ENCODE peak calls at places on chromosomes 1 and 21, in eight cellular contexts. H is A549, I is spleen, X is sigmoid colon, S is AG04450, F is pancreas, T is stomach, G is fibroblast of lung. R is an unnamed sample.

GRCh38 chr1:173341307-173341706 is 134.2 kb upstream of the TNFSF4 start:
- DNase-seq in H (no peak), I (no peak), X (no peak), S (no peak), F (no peak), T (no peak), G (peak; percentile 95), R (no peak)

GRCh38 chr1:200306954-200307754 is 102.7 kb downstream of the ZNF281 start:
- DNase-seq in H (peak; percentile 76), I (no peak), X (no peak), S (no peak), F (no peak), T (no peak), G (no peak), R (peak; percentile 44)

GRCh38 chr1:154403300-154403943 is 1.7 kb upstream of the IL6R start:
- DNase-seq in H (no peak), I (no peak), X (peak; percentile 59), S (no peak), F (no peak), T (no peak), G (no peak), R (no peak)

GRCh38 chr1:32303997-32304622 is 12.2 kb downstream of the HDAC1 start:
- DNase-seq in H (no peak), I (no peak), X (no peak), S (no peak), F (no peak), T (no peak), G (peak; percentile 58), R (no peak)

GRCh38 chr1:54240741-54241335 is 40.9 kb downstream of the MRPL37 start:
- DNase-seq in H (no peak), I (no peak), X (no peak), S (no peak), F (no peak), T (no peak), G (no peak), R (no peak)

GRCh38 chr21:14773777-14774345 is 227.7 kb upstream of the SAMSN1 start:
- DNase-seq in H (no peak), I (peak; percentile 63), X (peak; percentile 65), S (no peak), F (peak; percentile 24), T (peak; percentile 66), G (no peak), R (peak; percentile 59)

GRCh38 chr21:44899768-44900558 is 20.7 kb downstream of the ITGB2 start:
- DNase-seq in H (no peak), I (no peak), X (no peak), S (no peak), F (no peak), T (no peak), G (no peak), R (no peak)

GRCh38 chr1:76835203-76835602 is 32.1 kb upstream of the ST6GALNAC5 start:
- DNase-seq in H (no peak), I (no peak), X (no peak), S (no peak), F (no peak), T (no peak), G (peak; percentile 80), R (no peak)

GRCh38 chr1:31795801-31796621 is 19.8 kb downstream of the SPOCD1 start:
- DNase-seq in H (no peak), I (peak; percentile 62), X (peak; percentile 61), S (peak; percentile 49), F (no peak), T (peak; percentile 27), G (peak; percentile 86), R (peak; percentile 92)

GRCh38 chr1:64851664-64852063 is 106.8 kb downstream of the RAVER2 start:
- DNase-seq in H (no peak), I (no peak), X (no peak), S (no peak), F (no peak), T (no peak), G (no peak), R (no peak)

GRCh38 chr1:30597711-30598110 is 125.7 kb downstream of the MATN1 start:
- DNase-seq in H (no peak), I (no peak), X (no peak), S (no peak), F (no peak), T (no peak), G (no peak), R (no peak)

GRCh38 chr1:94033849-94034248 is 87.1 kb downstream of the ABCA4 start:
- DNase-seq in H (no peak), I (no peak), X (no peak), S (no peak), F (no peak), T (no peak), G (no peak), R (no peak)

GRCh38 chr1:147129116-147129873 is 43.0 kb downstream of the PRKAB2 start:
- DNase-seq in H (no peak), I (no peak), X (no peak), S (no peak), F (no peak), T (no peak), G (no peak), R (no peak)

GRCh38 chr1:168752171-168752570 is 23.2 kb upstream of the DPT start:
- DNase-seq in H (peak; percentile 49), I (no peak), X (no peak), S (no peak), F (no peak), T (no peak), G (peak; percentile 50), R (peak; percentile 36)

GRCh38 chr1:23619299-23620188 is 60.2 kb upstream of the ID3 start:
- DNase-seq in H (no peak), I (peak; percentile 93), X (no peak), S (no peak), F (peak; percentile 67), T (peak; percentile 65), G (peak; percentile 24), R (no peak)

GRCh38 chr1:94727846-94728715 is 92.1 kb upstream of the SLC44A3 start:
- DNase-seq in H (peak; percentile 27), I (no peak), X (no peak), S (peak; percentile 93), F (no peak), T (no peak), G (peak; percentile 97), R (peak; percentile 57)

GRCh38 chr1:147840909-147841308 is 61.7 kb upstream of the GJA8 start:
- DNase-seq in H (peak; percentile 10), I (no peak), X (no peak), S (no peak), F (no peak), T (no peak), G (no peak), R (peak; percentile 25)

GRCh38 chr1:60878323-60878722 is 204.0 kb upstream of the NFIA start:
- DNase-seq in H (no peak), I (no peak), X (no peak), S (no peak), F (no peak), T (no peak), G (no peak), R (no peak)

GRCh38 chr1:37995773-37996379 is 6.1 kb upstream of the SF3A3 start:
- DNase-seq in H (no peak), I (peak; percentile 87), X (peak; percentile 96), S (peak; percentile 84), F (peak; percentile 57), T (peak; percentile 51), G (peak; percentile 82), R (peak; percentile 97)
- H3K27ac ChIP-seq in H (no peak overlapping the region), I (peak overlapping the region; percentile 66), X (peak overlapping the region; percentile 96), S (peak overlapping the region; percentile 94), F (peak overlapping the region; percentile 57), T (peak overlapping the region; percentile 94), G (peak overlapping the region; percentile 84), R (peak overlapping the region; percentile 99)

DNA sequence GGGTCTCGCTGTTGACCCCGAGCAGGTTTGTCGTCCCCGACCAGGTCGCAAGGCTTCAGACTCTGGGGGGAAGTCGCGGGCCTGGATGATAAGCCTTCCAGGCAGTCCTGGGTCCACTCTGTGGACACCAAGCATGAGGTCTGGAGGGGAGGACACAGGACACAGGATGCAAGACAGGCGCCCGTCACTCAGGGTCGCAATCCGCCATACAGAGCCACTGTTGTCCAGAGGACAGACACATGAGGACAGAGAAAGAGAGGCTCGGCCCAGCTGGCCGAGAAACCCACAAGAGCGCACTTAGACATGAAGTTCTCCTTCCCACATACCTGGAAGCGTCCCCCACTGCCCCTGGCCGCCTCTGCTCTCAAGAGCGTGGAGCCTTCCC is 4.8 kb upstream of the FOXD2 start:
- DNase-seq in H (no peak), I (no peak), X (no peak), S (no peak), F (no peak), T (no peak), G (no peak), R (no peak)
- H3K27ac ChIP-seq in H (no peak overlapping the region), I (no peak overlapping the region), X (no peak overlapping the region), S (no peak overlapping the region), F (no peak overlapping the region), T (no peak overlapping the region), G (no peak overlapping the region), R (no peak overlapping the region)

GRCh38 chr1:218299416-218299815 is 14.3 kb downstream of the RRP15 start:
- DNase-seq in H (peak; percentile 26), I (no peak), X (no peak), S (peak; percentile 51), F (no peak), T (no peak), G (peak; percentile 65), R (peak; percentile 46)

GRCh38 chr1:218302155-218302554 is 17.1 kb downstream of the RRP15 start:
- DNase-seq in H (no peak), I (no peak), X (no peak), S (no peak), F (no peak), T (no peak), G (no peak), R (no peak)

GRCh38 chr1:218301217-218301616 is 16.1 kb downstream of the RRP15 start:
- DNase-seq in H (no peak), I (no peak), X (no peak), S (no peak), F (no peak), T (no peak), G (no peak), R (no peak)

GRCh38 chr1:218297867-218298266 is 12.8 kb downstream of the RRP15 start:
- DNase-seq in H (no peak), I (no peak), X (no peak), S (no peak), F (no peak), T (no peak), G (peak; percentile 6), R (no peak)

GRCh38 chr1:218298398-218298797 is 13.3 kb downstream of the RRP15 start:
- DNase-seq in H (no peak), I (no peak), X (no peak), S (no peak), F (no peak), T (no peak), G (no peak), R (no peak)
- H3K27ac ChIP-seq in H (no peak overlapping the region), I (no peak overlapping the region), X (no peak overlapping the region), S (no peak overlapping the region), F (no peak overlapping the region), T (no peak overlapping the region), G (no peak overlapping the region), R (no peak overlapping the region)

DNA sequence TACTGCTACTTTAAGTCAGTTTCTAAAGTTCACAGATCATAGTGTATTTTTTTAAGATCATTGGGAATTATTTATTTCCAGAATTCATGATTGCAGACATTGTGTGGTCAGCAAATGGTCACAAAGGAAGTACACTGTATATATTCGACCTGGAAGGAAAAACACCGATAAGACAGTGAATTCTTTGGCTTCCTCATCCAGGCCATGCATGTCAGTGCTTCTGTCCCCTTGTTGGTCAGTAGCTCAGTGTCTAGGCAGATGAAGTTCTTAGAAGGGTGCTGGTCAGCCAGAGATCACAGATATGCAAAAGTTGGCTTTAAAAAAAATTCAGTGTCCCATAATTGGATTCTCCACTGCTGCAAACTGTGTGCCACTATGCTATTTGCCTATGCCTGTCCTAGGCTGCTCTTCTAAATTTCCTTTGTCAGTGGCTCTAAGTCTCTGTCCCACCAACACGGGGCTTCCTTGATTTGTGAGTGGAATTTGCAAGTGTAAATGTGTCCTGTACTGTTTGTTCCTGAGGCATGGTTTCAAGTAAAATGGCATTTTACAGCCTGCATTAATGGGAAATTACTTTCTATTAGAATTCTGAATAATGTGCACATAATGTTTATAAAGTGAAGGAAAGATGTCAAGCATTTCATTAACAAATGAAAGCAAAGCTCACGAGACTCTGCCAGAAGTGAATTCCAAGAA is 12.0 kb upstream of the VAMP4 start:
- DNase-seq in H (no peak), I (no peak), X (no peak), S (no peak), F (no peak), T (no peak), G (no peak), R (no peak)
- H3K27ac ChIP-seq in H (no peak overlapping the region), I (no peak overlapping the region), X (peak overlapping the region; percentile 36), S (peak overlapping the region; percentile 97), F (no peak overlapping the region), T (no peak overlapping the region), G (peak overlapping the region; percentile 71), R (no peak overlapping the region)